ENCODE peak calls at places on chromosomes 11 and 22, in seven cellular contexts. One of them, this sample, is unnamed.

GRCh38 chr11:223026-223789 is 12.9 kb downstream of the SIRT3 start:
- DNase-seq in neuronal stem cell: no peak
- DNase-seq in H1: no peak
- DNase-seq in IMR-90: peak
- DNase-seq in mesendoderm: no peak
- DNase-seq in trophoblast cell: no peak
- DNase-seq in mesenchymal stem cell: peak
- DNase-seq in this sample: no peak

GRCh38 chr22:50016988-50017700 is 4.6 kb upstream of the IL17REL start:
- DNase-seq in neuronal stem cell: no peak
- DNase-seq in H1: no peak
- DNase-seq in IMR-90: no peak
- DNase-seq in mesendoderm: no peak
- DNase-seq in trophoblast cell: no peak
- DNase-seq in mesenchymal stem cell: no peak
- DNase-seq in this sample: no peak

GRCh38 chr22:42732071-42732470 is 11.4 kb upstream of the A4GALT start:
- DNase-seq in neuronal stem cell: no peak
- DNase-seq in H1: no peak
- DNase-seq in IMR-90: no peak
- DNase-seq in mesendoderm: no peak
- DNase-seq in trophoblast cell: no peak
- DNase-seq in mesenchymal stem cell: no peak
- DNase-seq in this sample: no peak

GRCh38 chr11:19628018-19628417 is 84.6 kb upstream of the NAV2 start:
- DNase-seq in neuronal stem cell: no peak
- DNase-seq in H1: no peak
- DNase-seq in IMR-90: peak
- DNase-seq in mesendoderm: no peak
- DNase-seq in trophoblast cell: no peak
- DNase-seq in mesenchymal stem cell: no peak
- DNase-seq in this sample: no peak

GRCh38 chr11:130181295-130182272 is 22.0 kb downstream of the ST14 start:
- DNase-seq in neuronal stem cell: no peak
- DNase-seq in H1: no peak
- DNase-seq in IMR-90: peak
- DNase-seq in mesendoderm: no peak
- DNase-seq in trophoblast cell: peak
- DNase-seq in mesenchymal stem cell: peak
- DNase-seq in this sample: no peak

GRCh38 chr11:134742956-134743808 is 331.1 kb upstream of the B3GAT1 start:
- DNase-seq in neuronal stem cell: no peak
- DNase-seq in H1: no peak
- DNase-seq in IMR-90: no peak
- DNase-seq in mesendoderm: peak
- DNase-seq in trophoblast cell: no peak
- DNase-seq in mesenchymal stem cell: no peak
- DNase-seq in this sample: no peak

GRCh38 chr11:47270331-47271271 is 668 bp downstream of the MADD start:
- DNase-seq in neuronal stem cell: no peak
- DNase-seq in H1: no peak
- DNase-seq in IMR-90: peak
- DNase-seq in mesendoderm: peak
- DNase-seq in trophoblast cell: peak
- DNase-seq in mesenchymal stem cell: peak
- DNase-seq in this sample: no peak

GRCh38 chr22:45612451-45612901 is 59.2 kb upstream of the ATXN10 start:
- DNase-seq in neuronal stem cell: no peak
- DNase-seq in H1: no peak
- DNase-seq in IMR-90: peak
- DNase-seq in mesendoderm: no peak
- DNase-seq in trophoblast cell: peak
- DNase-seq in mesenchymal stem cell: no peak
- DNase-seq in this sample: no peak

GRCh38 chr11:28903716-28904115 is 795.5 kb downstream of the METTL15 start:
- DNase-seq in neuronal stem cell: no peak
- DNase-seq in H1: no peak
- DNase-seq in IMR-90: peak
- DNase-seq in mesendoderm: no peak
- DNase-seq in trophoblast cell: no peak
- DNase-seq in mesenchymal stem cell: no peak
- DNase-seq in this sample: no peak

GRCh38 chr11:33634291-33634834 is 66.3 kb downstream of the C11orf91 start:
- DNase-seq in neuronal stem cell: no peak
- DNase-seq in H1: no peak
- DNase-seq in IMR-90: peak
- DNase-seq in mesendoderm: no peak
- DNase-seq in trophoblast cell: peak
- DNase-seq in mesenchymal stem cell: peak
- DNase-seq in this sample: no peak

GRCh38 chr22:19807914-19808872 is 46.5 kb downstream of the GNB1L start:
- DNase-seq in neuronal stem cell: no peak
- DNase-seq in H1: no peak
- DNase-seq in IMR-90: no peak
- DNase-seq in mesendoderm: no peak
- DNase-seq in trophoblast cell: no peak
- DNase-seq in mesenchymal stem cell: no peak
- DNase-seq in this sample: no peak

GRCh38 chr11:1785749-1786261 is 22.1 kb upstream of the CTSD start:
- DNase-seq in neuronal stem cell: no peak
- DNase-seq in H1: no peak
- DNase-seq in IMR-90: no peak
- DNase-seq in mesendoderm: no peak
- DNase-seq in trophoblast cell: no peak
- DNase-seq in mesenchymal stem cell: no peak
- DNase-seq in this sample: no peak

GRCh38 chr11:73156114-73156513 is 14.0 kb upstream of the FCHSD2 start:
- DNase-seq in neuronal stem cell: no peak
- DNase-seq in H1: no peak
- DNase-seq in IMR-90: no peak
- DNase-seq in mesendoderm: no peak
- DNase-seq in trophoblast cell: no peak
- DNase-seq in mesenchymal stem cell: no peak
- DNase-seq in this sample: no peak

GRCh38 chr22:32069579-32070372 is 26.7 kb downstream of the SLC5A1 start:
- DNase-seq in neuronal stem cell: no peak
- DNase-seq in H1: no peak
- DNase-seq in IMR-90: no peak
- DNase-seq in mesendoderm: no peak
- DNase-seq in trophoblast cell: no peak
- DNase-seq in mesenchymal stem cell: no peak
- DNase-seq in this sample: no peak

GRCh38 chr22:42757475-42757874 is 36.8 kb upstream of the A4GALT start:
- DNase-seq in neuronal stem cell: no peak
- DNase-seq in H1: no peak
- DNase-seq in IMR-90: peak
- DNase-seq in mesendoderm: peak
- DNase-seq in trophoblast cell: no peak
- DNase-seq in mesenchymal stem cell: peak
- DNase-seq in this sample: no peak

GRCh38 chr11:102256251-102256650 is 61.0 kb upstream of the BIRC3 start:
- DNase-seq in neuronal stem cell: no peak
- DNase-seq in H1: no peak
- DNase-seq in IMR-90: peak
- DNase-seq in mesendoderm: no peak
- DNase-seq in trophoblast cell: peak
- DNase-seq in mesenchymal stem cell: peak
- DNase-seq in this sample: no peak

GRCh38 chr11:74459584-74459983 is 7.8 kb downstream of the KCNE3 start:
- DNase-seq in neuronal stem cell: no peak
- DNase-seq in H1: no peak
- DNase-seq in IMR-90: no peak
- DNase-seq in mesendoderm: no peak
- DNase-seq in trophoblast cell: no peak
- DNase-seq in mesenchymal stem cell: no peak
- DNase-seq in this sample: no peak

GRCh38 chr22:37483050-37483449 is 3.1 kb downstream of the MFNG start:
- DNase-seq in neuronal stem cell: no peak
- DNase-seq in H1: no peak
- DNase-seq in IMR-90: no peak
- DNase-seq in mesendoderm: no peak
- DNase-seq in trophoblast cell: no peak
- DNase-seq in mesenchymal stem cell: no peak
- DNase-seq in this sample: no peak

GRCh38 chr22:37480387-37481346 is 5.5 kb downstream of the MFNG start:
- DNase-seq in neuronal stem cell: no peak
- DNase-seq in H1: no peak
- DNase-seq in IMR-90: no peak
- DNase-seq in mesendoderm: no peak
- DNase-seq in trophoblast cell: no peak
- DNase-seq in mesenchymal stem cell: no peak
- DNase-seq in this sample: no peak

GRCh38 chr22:37483594-37484114 is 2.5 kb downstream of the MFNG start:
- DNase-seq in neuronal stem cell: no peak
- DNase-seq in H1: no peak
- DNase-seq in IMR-90: no peak
- DNase-seq in mesendoderm: no peak
- DNase-seq in trophoblast cell: no peak
- DNase-seq in mesenchymal stem cell: peak
- DNase-seq in this sample: no peak

GRCh38 chr22:37481347-37481907 is 4.8 kb downstream of the MFNG start:
- DNase-seq in neuronal stem cell: no peak
- DNase-seq in H1: no peak
- DNase-seq in IMR-90: no peak
- DNase-seq in mesendoderm: no peak
- DNase-seq in trophoblast cell: no peak
- DNase-seq in mesenchymal stem cell: no peak
- DNase-seq in this sample: no peak

GRCh38 chr22:37482244-37482643 is 3.9 kb downstream of the MFNG start:
- DNase-seq in neuronal stem cell: no peak
- DNase-seq in H1: no peak
- DNase-seq in IMR-90: peak
- DNase-seq in mesendoderm: no peak
- DNase-seq in trophoblast cell: no peak
- DNase-seq in mesenchymal stem cell: no peak
- DNase-seq in this sample: no peak
- H3K4me2 ChIP-seq in neuronal stem cell: no peak
- H3K4me2 ChIP-seq in H1: no peak
- H3K4me2 ChIP-seq in IMR-90: no peak
- H3K4me2 ChIP-seq in mesendoderm: no peak
- H3K4me2 ChIP-seq in trophoblast cell: no peak
- H3K4me2 ChIP-seq in mesenchymal stem cell: no peak
- H3K4me2 ChIP-seq in this sample: no peak

GRCh38 chr11:117471776-117472175 is 144.1 kb downstream of the CEP164 start:
- DNase-seq in neuronal stem cell: no peak
- DNase-seq in H1: no peak
- DNase-seq in IMR-90: no peak
- DNase-seq in mesendoderm: no peak
- DNase-seq in trophoblast cell: no peak
- DNase-seq in mesenchymal stem cell: no peak
- DNase-seq in this sample: no peak

GRCh38 chr11:117466966-117467365 is 139.3 kb downstream of the CEP164 start:
- DNase-seq in neuronal stem cell: no peak
- DNase-seq in H1: no peak
- DNase-seq in IMR-90: no peak
- DNase-seq in mesendoderm: no peak
- DNase-seq in trophoblast cell: no peak
- DNase-seq in mesenchymal stem cell: no peak
- DNase-seq in this sample: no peak

GRCh38 chr11:117473692-117474091 is 146.0 kb downstream of the CEP164 start:
- DNase-seq in neuronal stem cell: no peak
- DNase-seq in H1: peak
- DNase-seq in IMR-90: no peak
- DNase-seq in mesendoderm: no peak
- DNase-seq in trophoblast cell: no peak
- DNase-seq in mesenchymal stem cell: no peak
- DNase-seq in this sample: no peak

GRCh38 chr11:117468888-117469287 is 141.2 kb downstream of the CEP164 start:
- DNase-seq in neuronal stem cell: no peak
- DNase-seq in H1: no peak
- DNase-seq in IMR-90: no peak
- DNase-seq in mesendoderm: peak
- DNase-seq in trophoblast cell: no peak
- DNase-seq in mesenchymal stem cell: no peak
- DNase-seq in this sample: no peak

GRCh38 chr11:117470576-117470975 is 142.9 kb downstream of the CEP164 start:
- DNase-seq in neuronal stem cell: no peak
- DNase-seq in H1: no peak
- DNase-seq in IMR-90: no peak
- DNase-seq in mesendoderm: no peak
- DNase-seq in trophoblast cell: no peak
- DNase-seq in mesenchymal stem cell: no peak
- DNase-seq in this sample: no peak
- H3K18ac ChIP-seq in neuronal stem cell: no peak
- H3K18ac ChIP-seq in H1: no peak
- H3K18ac ChIP-seq in IMR-90: no peak
- H3K18ac ChIP-seq in mesendoderm: no peak
- H3K18ac ChIP-seq in trophoblast cell: no peak
- H3K18ac ChIP-seq in mesenchymal stem cell: no peak
- H3K18ac ChIP-seq in this sample: no peak

DNA sequence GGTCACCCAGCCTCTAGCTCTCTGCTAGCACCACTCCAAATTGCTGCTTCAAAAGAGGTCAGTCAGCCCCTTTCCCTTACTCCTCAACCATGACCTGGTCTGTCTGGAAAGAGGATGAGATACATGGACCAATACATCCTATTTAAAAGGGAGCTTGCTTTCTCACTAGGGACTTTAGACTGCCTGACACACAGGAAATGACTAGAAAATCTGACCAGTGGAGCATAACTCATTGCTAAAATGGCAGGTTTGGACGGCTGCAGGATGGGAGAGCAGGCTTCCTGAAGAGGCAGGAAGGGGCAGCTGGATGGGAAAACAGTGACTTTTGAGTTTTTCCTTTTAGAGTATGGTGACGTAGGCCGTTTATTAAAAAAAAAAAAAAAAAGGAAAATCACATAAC is 25.3 kb downstream of the STIM1 start:
- DNase-seq in neuronal stem cell: no peak
- DNase-seq in H1: no peak
- DNase-seq in IMR-90: peak
- DNase-seq in mesendoderm: no peak
- DNase-seq in trophoblast cell: no peak
- DNase-seq in mesenchymal stem cell: peak
- DNase-seq in this sample: no peak
- H3K4me2 ChIP-seq in neuronal stem cell: no peak
- H3K4me2 ChIP-seq in H1: no peak
- H3K4me2 ChIP-seq in IMR-90: no peak
- H3K4me2 ChIP-seq in mesendoderm: no peak
- H3K4me2 ChIP-seq in trophoblast cell: no peak
- H3K4me2 ChIP-seq in mesenchymal stem cell: no peak
- H3K4me2 ChIP-seq in this sample: no peak

GRCh38 chr22:36578619-36579018 is 49.7 kb upstream of the EIF3D start:
- DNase-seq in neuronal stem cell: no peak
- DNase-seq in H1: no peak
- DNase-seq in IMR-90: no peak
- DNase-seq in mesendoderm: no peak
- DNase-seq in trophoblast cell: no peak
- DNase-seq in mesenchymal stem cell: no peak
- DNase-seq in this sample: no peak

GRCh38 chr22:36569999-36570398 is 41.0 kb upstream of the EIF3D start:
- DNase-seq in neuronal stem cell: peak
- DNase-seq in H1: peak
- DNase-seq in IMR-90: peak
- DNase-seq in mesendoderm: peak
- DNase-seq in trophoblast cell: peak
- DNase-seq in mesenchymal stem cell: no peak
- DNase-seq in this sample: peak

GRCh38 chr22:36571991-36572390 is 43.0 kb upstream of the EIF3D start:
- DNase-seq in neuronal stem cell: no peak
- DNase-seq in H1: no peak
- DNase-seq in IMR-90: no peak
- DNase-seq in mesendoderm: no peak
- DNase-seq in trophoblast cell: no peak
- DNase-seq in mesenchymal stem cell: no peak
- DNase-seq in this sample: no peak

GRCh38 chr22:36577019-36577418 is 48.1 kb upstream of the EIF3D start:
- DNase-seq in neuronal stem cell: no peak
- DNase-seq in H1: no peak
- DNase-seq in IMR-90: peak
- DNase-seq in mesendoderm: no peak
- DNase-seq in trophoblast cell: peak
- DNase-seq in mesenchymal stem cell: peak
- DNase-seq in this sample: no peak

GRCh38 chr22:36573815-36574350 is 44.9 kb upstream of the EIF3D start:
- DNase-seq in neuronal stem cell: peak
- DNase-seq in H1: no peak
- DNase-seq in IMR-90: no peak
- DNase-seq in mesendoderm: no peak
- DNase-seq in trophoblast cell: no peak
- DNase-seq in mesenchymal stem cell: no peak
- DNase-seq in this sample: no peak
- H3K18ac ChIP-seq in neuronal stem cell: no peak
- H3K18ac ChIP-seq in H1: no peak
- H3K18ac ChIP-seq in IMR-90: no peak
- H3K18ac ChIP-seq in mesendoderm: no peak
- H3K18ac ChIP-seq in trophoblast cell: no peak
- H3K18ac ChIP-seq in mesenchymal stem cell: no peak
- H3K18ac ChIP-seq in this sample: no peak

This sample was measured in H9.